ENCODE peak calls at places on chromosomes 16 and 17, in seven cellular contexts. R is NCI-H460, E is GM03348, N is NCI-H774, W is GM18507, L is fibroblast of lung, D is ACHN. A is an unnamed sample.

GRCh38 chr17:12637015-12637414 is 28.7 kb upstream of the MYOCD start:
- DNase-seq in R (peak; percentile 49), E (peak; percentile 64), N (no peak), W (no peak), L (peak; percentile 97), D (peak; percentile 42), A (peak; percentile 96)

GRCh38 chr16:57194512-57194911 is 8.4 kb downstream of the RSPRY1 start:
- DNase-seq in R (peak; percentile 90), E (peak; percentile 85), N (no peak), W (no peak), L (peak; percentile 87), D (peak; percentile 97), A (peak; percentile 95)

GRCh38 chr17:79645022-79645776 is 34.3 kb upstream of the RBFOX3 start:
- DNase-seq in R (no peak), E (no peak), N (no peak), W (no peak), L (no peak), D (no peak), A (no peak)

GRCh38 chr17:82858376-82859126 is 18.7 kb upstream of the ZNF750 start:
- DNase-seq in R (no peak), E (no peak), N (no peak), W (no peak), L (no peak), D (no peak), A (no peak)

GRCh38 chr17:69716571-69716970 is 302.1 kb downstream of the MAP2K6 start:
- DNase-seq in R (no peak), E (peak; percentile 37), N (no peak), W (no peak), L (no peak), D (no peak), A (peak; percentile 37)

GRCh38 chr17:82342361-82343079 is 9.0 kb upstream of the SECTM1 start:
- DNase-seq in R (no peak), E (no peak), N (no peak), W (no peak), L (no peak), D (no peak), A (no peak)

GRCh38 chr17:67993998-67994361 is 2.3 kb downstream of the C17orf58 start:
- DNase-seq in R (no peak), E (no peak), N (no peak), W (no peak), L (peak; percentile 31), D (peak; percentile 31), A (no peak)

GRCh38 chr17:4584125-4584834 is at the start of gene SMTNL2:
- DNase-seq in R (no peak), E (peak; percentile 41), N (no peak), W (no peak), L (no peak), D (peak; percentile 29), A (no peak)

GRCh38 chr16:15996432-15997109 is 47.2 kb downstream of the ABCC1 start:
- DNase-seq in R (peak; percentile 72), E (peak; percentile 83), N (no peak), W (no peak), L (peak; percentile 97), D (peak; percentile 99), A (peak; percentile 87)